ENCODE peak calls at places on chromosomes 3 and 15, in six cellular contexts. L, I, B, C, E and Q are unnamed samples.

GRCh38 chr15:101342065-101342464 is 47.0 kb upstream of the SNRPA1 start:
- DNase-seq in E (no peak), C (no peak), B (no peak), I (no peak), L (no peak), Q (no peak)

GRCh38 chr15:91291673-91292072 is 191.6 kb downstream of the SV2B start:
- DNase-seq in L (no peak), E (no peak), C (no peak), B (no peak), I (no peak), Q (no peak)

GRCh38 chr3:38455639-38456430 is 2.1 kb downstream of the ACVR2B start:
- DNase-seq in B (no peak), E (no peak), I (no peak), L (no peak), C (no peak), Q (no peak)

GRCh38 chr15:64274541-64274940 is 81.4 kb downstream of the CSNK1G1 start:
- DNase-seq in B (no peak), E (no peak), C (no peak), I (no peak), L (no peak), Q (no peak)

GRCh38 chr3:98765721-98766120 is 2.6 kb downstream of the ST3GAL6 start:
- DNase-seq in L (no peak), C (no peak), B (no peak), I (no peak), E (no peak), Q (no peak)

GRCh38 chr3:111326144-111326995 is 215.6 kb upstream of the CD96 start:
- DNase-seq in L (no peak), B (no peak), I (no peak), E (no peak), C (no peak), Q (no peak)

GRCh38 chr3:98166396-98166795 is at the start of gene OR5H15:
- DNase-seq in L (no peak), B (no peak), I (no peak), C (no peak), E (no peak), Q (no peak)

GRCh38 chr3:159263750-159264561 is 462.1 kb downstream of the MFSD1 start:
- DNase-seq in E (no peak), B (no peak), L (peak), C (no peak), I (peak), Q (peak)

GRCh38 chr3:176939022-176939817 is 258.1 kb downstream of the TBL1XR1 start:
- DNase-seq in E (peak), C (no peak), B (no peak), I (peak), L (peak), Q (peak)

GRCh38 chr3:152835311-152836102 is 576 bp downstream of the P2RY1 start:
- DNase-seq in C (peak), B (no peak), E (peak), I (peak), L (peak), Q (peak)

GRCh38 chr3:183033746-183034145 is 53.4 kb upstream of the DCUN1D1 start:
- DNase-seq in C (no peak), B (peak), I (no peak), L (no peak), E (no peak), Q (no peak)

GRCh38 chr3:13308406-13308805 is 111.7 kb downstream of the NUP210 start:
- DNase-seq in I (no peak), C (peak), B (no peak), L (peak), E (no peak), Q (peak)